ENCODE peak calls at places on chromosome 15, in five cellular contexts. G, K, P, Q and A are unnamed samples.
A peak's percentile ranks its signal among the peaks of the same experiment; 100 is the strongest.

GRCh38 chr15:28125673-28126651 is 26.8 kb upstream of the OCA2 start:
- DNase-seq in G (peak; percentile 73), K (peak; percentile 74), P (peak; percentile 65), Q (peak; percentile 66), A (no peak)

GRCh38 chr15:62848631-62849050 is 193.9 kb upstream of the TPM1 start:
- DNase-seq in G (peak; percentile 45), K (peak; percentile 35), P (no peak), Q (peak; percentile 55), A (no peak)

GRCh38 chr15:36940636-36941285 is 159.6 kb downstream of the MEIS2 start:
- DNase-seq in G (no peak), K (no peak), P (no peak), Q (no peak), A (no peak)

GRCh38 chr15:89333959-89334509 is 590 bp downstream of the POLG start:
- DNase-seq in G (no peak), K (no peak), P (no peak), Q (no peak), A (no peak)

GRCh38 chr15:31399544-31400171 is 73.0 kb downstream of the KLF13 start:
- DNase-seq in G (no peak), K (no peak), P (no peak), Q (peak; percentile 51), A (no peak)

GRCh38 chr15:68420186-68420684 is 11.7 kb downstream of the ITGA11 start:
- DNase-seq in G (no peak), K (peak; percentile 7), P (no peak), Q (peak; percentile 56), A (no peak)

GRCh38 chr15:88703533-88703932 is 64.7 kb downstream of the ISG20 start:
- DNase-seq in G (no peak), K (no peak), P (no peak), Q (no peak), A (no peak)

GRCh38 chr15:62834686-62835279 is 207.8 kb upstream of the TPM1 start:
- DNase-seq in G (no peak), K (no peak), P (no peak), Q (no peak), A (no peak)

GRCh38 chr15:74543583-74543982 is 2.6 kb downstream of the ARID3B start:
- DNase-seq in G (no peak), K (peak; percentile 53), P (peak; percentile 37), Q (no peak), A (no peak)
- H3K4me1 ChIP-seq in G (peaks cover 17% of the 10 kb centered on the region), K (peaks cover 42% of the 10 kb centered on the region), P (peaks cover 31% of the 10 kb centered on the region), Q (peaks cover 25% of the 10 kb centered on the region), A (peaks cover 33% of the 10 kb centered on the region)

GRCh38 chr15:96262097-96262496 is 68.4 kb upstream of the NR2F2 start:
- DNase-seq in G (peak; percentile 22), K (no peak), P (no peak), Q (no peak), A (no peak)

GRCh38 chr15:96261575-96262034 is 68.9 kb upstream of the NR2F2 start:
- DNase-seq in G (no peak), K (no peak), P (no peak), Q (no peak), A (no peak)

GRCh38 chr15:96264801-96265515 is 65.5 kb upstream of the NR2F2 start:
- DNase-seq in G (no peak), K (peak; percentile 78), P (no peak), Q (peak; percentile 53), A (no peak)

GRCh38 chr15:96262497-96263268 is 67.8 kb upstream of the NR2F2 start:
- DNase-seq in G (no peak), K (no peak), P (no peak), Q (no peak), A (no peak)

DNA sequence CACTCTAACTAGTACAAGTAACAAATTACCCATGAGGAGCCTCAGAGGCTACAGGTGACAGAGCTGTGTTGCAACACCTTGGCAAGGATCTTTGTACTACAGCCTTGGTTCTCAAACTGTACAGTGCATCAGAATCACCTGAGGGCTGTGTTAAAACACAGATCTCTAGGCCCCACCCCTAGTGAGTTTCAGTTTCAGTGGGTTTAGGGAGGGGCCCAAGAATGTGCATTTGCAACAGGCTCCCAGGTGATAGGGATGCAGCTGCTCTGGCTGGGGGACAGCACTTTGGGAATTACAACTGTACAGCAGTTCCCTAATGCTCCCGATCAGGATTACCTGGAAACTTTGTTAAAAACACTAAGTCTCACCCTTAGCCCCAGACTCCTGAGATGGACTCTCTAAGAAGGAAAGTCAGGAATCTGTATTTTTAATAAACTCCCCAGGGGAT is 66.1 kb upstream of the NR2F2 start:
- DNase-seq in G (no peak), K (peak; percentile 78), P (no peak), Q (no peak), A (no peak)
- H3K4me1 ChIP-seq in G (peaks cover 10% of the 10 kb centered on the region), K (peaks cover 36% of the 10 kb centered on the region), P (no peaks in the 10 kb centered on the region), Q (peaks cover 23% of the 10 kb centered on the region), A (peaks cover 7% of the 10 kb centered on the region)

GRCh38 chr15:57235865-57236264 is 140.4 kb upstream of the CGNL1 start:
- DNase-seq in G (peak; percentile 88), K (no peak), P (no peak), Q (peak; percentile 59), A (no peak)
- H3K4me1 ChIP-seq in G (peaks cover 9% of the 10 kb centered on the region), K (no peaks in the 10 kb centered on the region), P (no peaks in the 10 kb centered on the region), Q (no peaks in the 10 kb centered on the region), A (peaks cover 12% of the 10 kb centered on the region)

DNA sequence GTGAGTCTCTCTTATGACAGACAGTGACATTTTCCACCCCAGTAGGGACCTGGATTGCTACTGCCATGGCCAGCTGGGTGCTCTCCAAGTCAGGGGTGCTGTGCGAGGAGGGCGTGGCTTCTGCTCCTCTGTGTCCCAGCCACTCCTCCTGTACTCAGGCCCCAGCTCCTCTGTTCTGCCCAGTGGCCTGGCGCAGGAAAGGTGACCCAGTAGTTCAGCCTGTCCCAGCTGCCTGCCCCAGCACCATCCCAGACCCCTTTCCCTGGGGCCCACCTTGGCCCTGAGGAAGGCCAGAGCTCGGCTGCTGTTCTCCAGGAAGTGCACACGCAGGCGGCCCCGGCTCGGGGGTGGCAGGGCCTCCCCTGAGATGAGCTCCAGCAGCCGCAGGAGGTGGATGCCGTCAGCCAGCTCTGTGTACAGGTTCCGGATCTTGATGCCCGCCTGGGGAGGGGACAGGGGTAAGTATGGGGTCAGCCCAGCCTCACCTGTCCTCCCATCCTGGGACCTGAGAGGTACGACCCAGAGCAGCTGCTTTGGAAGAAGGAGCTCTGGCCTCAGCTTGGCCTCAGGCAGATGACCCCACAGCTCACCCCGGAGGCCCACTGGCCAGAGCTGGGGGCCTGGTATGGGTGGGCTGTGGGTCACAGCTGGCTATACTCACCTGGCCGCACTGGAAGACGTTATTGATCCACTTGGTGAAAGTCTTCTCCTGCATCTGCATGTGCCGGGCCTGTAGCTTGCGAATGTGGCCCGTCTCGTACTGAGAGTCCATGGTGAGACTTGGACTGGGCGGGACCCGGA is 1.0 kb downstream of the SPTBN5 start:
- DNase-seq in G (no peak), K (no peak), P (no peak), Q (no peak), A (peak; percentile 78)
- H3K4me1 ChIP-seq in G (peaks cover 11% of the 10 kb centered on the region), K (peaks cover 20% of the 10 kb centered on the region), P (peaks cover 8% of the 10 kb centered on the region), Q (peaks cover 13% of the 10 kb centered on the region), A (peaks cover 21% of the 10 kb centered on the region)

DNA sequence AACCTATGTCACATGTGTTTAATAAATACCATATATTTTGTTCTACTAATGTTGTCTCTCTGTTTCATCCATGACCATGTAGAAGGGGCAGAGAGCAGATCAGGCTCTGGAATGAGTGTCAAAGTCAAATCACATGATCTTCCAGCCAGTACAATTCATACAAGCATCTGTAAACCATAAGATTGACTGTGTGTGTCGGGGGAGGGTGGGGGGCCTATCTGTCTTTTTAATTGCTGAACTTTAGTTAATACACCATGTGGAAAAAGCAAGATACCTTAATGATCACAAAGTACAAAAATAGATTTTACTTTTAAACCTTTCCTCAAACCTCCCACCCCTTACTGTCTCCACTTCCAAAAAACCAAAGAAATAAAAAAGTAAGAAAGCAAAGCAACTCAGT is 21.2 kb upstream of the POLR2M start:
- DNase-seq in G (no peak), K (no peak), P (no peak), Q (no peak), A (no peak)
- H3K4me1 ChIP-seq in G (no peaks in the 10 kb centered on the region), K (peaks cover 4% of the 10 kb centered on the region), P (no peaks in the 10 kb centered on the region), Q (peaks cover 17% of the 10 kb centered on the region), A (no peaks in the 10 kb centered on the region)

DNA sequence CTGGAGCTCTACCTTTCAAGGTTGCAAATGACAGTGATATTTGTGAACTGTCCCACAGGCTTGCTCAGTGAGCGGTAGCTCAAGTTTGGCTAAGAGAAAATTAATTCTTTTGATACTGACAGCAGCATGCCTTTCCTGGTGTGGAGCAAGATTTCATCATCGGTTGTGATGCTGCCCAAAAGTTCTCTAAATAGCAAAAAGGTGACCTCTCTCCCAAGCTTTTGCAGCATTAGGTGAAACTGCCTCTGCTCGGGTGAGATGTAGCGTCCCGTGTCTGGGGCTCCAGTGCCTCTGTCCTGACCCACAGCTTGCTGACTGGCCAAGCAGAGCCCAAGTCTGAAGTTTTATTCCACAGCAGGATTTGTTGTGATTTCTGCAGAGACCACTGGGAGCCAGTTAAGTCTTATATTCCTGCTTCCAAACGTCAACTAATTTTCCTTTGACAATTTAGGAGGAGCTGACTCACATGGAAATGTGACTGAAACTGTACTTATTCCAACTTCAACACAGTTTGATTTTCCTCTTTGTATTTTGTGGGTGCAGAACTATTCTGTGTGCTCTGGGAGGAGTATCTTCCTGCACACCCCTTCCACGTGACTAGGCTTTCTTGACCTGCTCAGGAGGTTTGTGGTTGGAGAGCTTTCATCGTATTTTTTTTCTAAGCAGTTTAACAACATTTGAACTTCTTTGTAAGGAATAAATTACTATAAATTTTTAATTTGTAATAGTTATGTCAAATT is 5.9 kb downstream of the SYNM start:
- DNase-seq in G (peak; percentile 61), K (no peak), P (no peak), Q (peak; percentile 31), A (no peak)
- H3K4me1 ChIP-seq in G (no peaks in the 10 kb centered on the region), K (peaks cover 15% of the 10 kb centered on the region), P (peaks cover 7% of the 10 kb centered on the region), Q (peaks cover 4% of the 10 kb centered on the region), A (peaks cover 18% of the 10 kb centered on the region)

DNA sequence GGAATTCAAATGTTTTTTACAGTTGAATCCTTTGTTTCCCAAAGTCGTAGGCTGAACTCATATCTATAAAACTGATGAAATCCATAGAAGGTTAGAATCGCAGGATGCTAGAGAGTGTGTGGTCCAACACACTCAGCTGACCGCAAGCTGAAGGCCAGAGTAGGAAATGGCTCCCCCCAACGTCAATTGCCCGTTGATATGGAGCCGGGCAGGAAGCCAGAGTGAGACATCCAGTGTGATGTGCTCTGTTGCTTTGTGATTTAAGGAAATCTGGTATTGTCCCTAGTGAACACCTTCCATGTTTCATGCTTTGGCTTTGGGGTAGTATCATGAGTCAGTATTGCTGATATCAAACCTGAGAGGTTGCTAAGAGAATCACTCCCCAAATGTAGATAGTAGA is 5.8 kb upstream of the MEX3B start:
- DNase-seq in G (peak; percentile 59), K (no peak), P (no peak), Q (no peak), A (no peak)
- H3K4me1 ChIP-seq in G (no peaks in the 10 kb centered on the region), K (no peaks in the 10 kb centered on the region), P (peaks cover 8% of the 10 kb centered on the region), Q (no peaks in the 10 kb centered on the region), A (peaks cover 10% of the 10 kb centered on the region)